ENCODE peak calls at places on chromosomes 7 and 10, in eight cellular contexts. Z, N, R, Q, X, K, I and P are unnamed samples.
A peak's percentile ranks its signal among the peaks of the same experiment; 100 is the strongest.

GRCh38 chr10:44990965-44991364 is 9.8 kb upstream of the ZNF22 start:
- DNase-seq in Z (no peak), N (no peak), R (no peak), Q (peak; percentile 71), X (no peak), K (no peak), I (no peak), P (no peak)

GRCh38 chr10:132489053-132489703 is 48.4 kb upstream of the INPP5A start:
- DNase-seq in Z (no peak), N (peak; percentile 53), R (no peak), Q (no peak), X (no peak), K (peak; percentile 64), I (no peak), P (no peak)

GRCh38 chr10:30443049-30443448 is 9.1 kb downstream of the MAP3K8 start:
- DNase-seq in Z (no peak), N (no peak), R (no peak), Q (no peak), X (no peak), K (no peak), I (no peak), P (no peak)

GRCh38 chr10:88386204-88386877 is 196.8 kb downstream of the RNLS start:
- DNase-seq in Z (no peak), N (peak; percentile 14), R (no peak), Q (no peak), X (peak; percentile 82), K (peak; percentile 41), I (no peak), P (peak; percentile 20)

GRCh38 chr10:32950457-32951109 is 7.4 kb downstream of the ITGB1 start:
- DNase-seq in Z (peak; percentile 56), N (no peak), R (no peak), Q (no peak), X (peak; percentile 48), K (no peak), I (no peak), P (peak; percentile 10)

GRCh38 chr10:17742918-17743317 is 9.1 kb upstream of the TMEM236 start:
- DNase-seq in Z (peak; percentile 74), N (peak; percentile 49), R (peak; percentile 75), Q (peak; percentile 20), X (peak; percentile 52), K (peak; percentile 28), I (peak; percentile 66), P (peak; percentile 39)

GRCh38 chr10:68955414-68955785 is 570 bp upstream of the DDX21 start:
- DNase-seq in Z (no peak), N (no peak), R (no peak), Q (peak; percentile 88), X (no peak), K (no peak), I (no peak), P (peak; percentile 36)

GRCh38 chr10:79090134-79090803 is 21.5 kb downstream of the ZMIZ1 start:
- DNase-seq in Z (no peak), N (no peak), R (peak; percentile 46), Q (no peak), X (no peak), K (no peak), I (no peak), P (no peak)

GRCh38 chr7:123747620-123748141 is 1.1 kb downstream of the WASL start:
- DNase-seq in Z (peak; percentile 48), N (peak; percentile 86), R (peak; percentile 84), Q (no peak), X (peak; percentile 88), K (peak; percentile 76), I (peak; percentile 85), P (peak; percentile 80)

GRCh38 chr7:133355325-133355708 is 102.4 kb downstream of the EXOC4 start:
- DNase-seq in Z (peak; percentile 56), N (peak; percentile 83), R (peak; percentile 69), Q (no peak), X (no peak), K (peak; percentile 58), I (no peak), P (no peak)

GRCh38 chr7:22633286-22633953 is 93.6 kb upstream of the IL6 start:
- DNase-seq in Z (no peak), N (no peak), R (no peak), Q (no peak), X (no peak), K (no peak), I (no peak), P (no peak)

GRCh38 chr10:74480778-74481177 is 329.8 kb downstream of the ADK start:
- DNase-seq in Z (no peak), N (no peak), R (no peak), Q (no peak), X (no peak), K (no peak), I (no peak), P (no peak)

GRCh38 chr7:45973725-45974532 is 52.9 kb upstream of the IGFBP3 start:
- DNase-seq in Z (no peak), N (no peak), R (peak; percentile 41), Q (no peak), X (peak; percentile 60), K (no peak), I (peak; percentile 100), P (no peak)

GRCh38 chr7:801940-802364 is 30.3 kb upstream of the SUN1 start:
- DNase-seq in Z (no peak), N (no peak), R (no peak), Q (no peak), X (peak; percentile 78), K (no peak), I (no peak), P (no peak)

GRCh38 chr7:151470656-151471180 is 30.8 kb upstream of the CRYGN start:
- DNase-seq in Z (no peak), N (no peak), R (no peak), Q (no peak), X (no peak), K (no peak), I (peak; percentile 56), P (no peak)

GRCh38 chr10:1217237-1217587 is 161.0 kb downstream of the WDR37 start:
- DNase-seq in Z (no peak), N (no peak), R (no peak), Q (no peak), X (no peak), K (no peak), I (no peak), P (no peak)

GRCh38 chr10:132395704-132396494 is 1.1 kb upstream of the PWWP2B start:
- DNase-seq in Z (peak; percentile 66), N (no peak), R (peak; percentile 59), Q (no peak), X (no peak), K (no peak), I (no peak), P (peak; percentile 65)

GRCh38 chr10:129853236-129853946 is 110.7 kb downstream of the EBF3 start:
- DNase-seq in Z (no peak), N (no peak), R (peak; percentile 64), Q (no peak), X (peak; percentile 52), K (no peak), I (peak; percentile 42), P (peak; percentile 25)

GRCh38 chr7:40921589-40922315 is 781.1 kb downstream of the INHBA start:
- DNase-seq in Z (no peak), N (no peak), R (no peak), Q (no peak), X (no peak), K (no peak), I (no peak), P (no peak)

GRCh38 chr10:36669615-36670325 is 455.6 kb upstream of the ANKRD30A start:
- DNase-seq in Z (no peak), N (no peak), R (no peak), Q (no peak), X (no peak), K (no peak), I (no peak), P (no peak)

GRCh38 chr10:21888959-21889358 is 114.6 kb downstream of the DNAJC1 start:
- DNase-seq in Z (no peak), N (peak; percentile 1), R (peak; percentile 30), Q (no peak), X (no peak), K (no peak), I (no peak), P (no peak)

GRCh38 chr7:43584200-43584586 is 1.3 kb downstream of the STK17A start:
- DNase-seq in Z (peak; percentile 97), N (peak; percentile 49), R (peak; percentile 64), Q (no peak), X (peak; percentile 52), K (peak; percentile 58), I (peak; percentile 60), P (no peak)

GRCh38 chr7:92242972-92243371 is 2.7 kb downstream of the KRIT1 start:
- DNase-seq in Z (no peak), N (no peak), R (no peak), Q (no peak), X (no peak), K (no peak), I (no peak), P (no peak)

GRCh38 chr10:35307297-35307696 is 29.0 kb upstream of the CCNY start:
- DNase-seq in Z (no peak), N (no peak), R (no peak), Q (no peak), X (peak; percentile 33), K (no peak), I (no peak), P (no peak)

GRCh38 chr7:17130281-17131059 is 168.0 kb upstream of the AHR start:
- DNase-seq in Z (peak; percentile 75), N (peak; percentile 94), R (peak; percentile 68), Q (no peak), X (peak; percentile 68), K (peak; percentile 75), I (peak; percentile 45), P (no peak)

GRCh38 chr7:23404546-23405239 is 65.6 kb downstream of the IGF2BP3 start:
- DNase-seq in Z (no peak), N (no peak), R (no peak), Q (no peak), X (no peak), K (no peak), I (peak; percentile 54), P (no peak)

GRCh38 chr10:117551322-117552155 is 9.0 kb downstream of the EMX2 start:
- DNase-seq in Z (no peak), N (no peak), R (no peak), Q (no peak), X (no peak), K (no peak), I (no peak), P (peak; percentile 19)

GRCh38 chr7:51011710-51012350 is 229.1 kb upstream of the GRB10 start:
- DNase-seq in Z (no peak), N (no peak), R (no peak), Q (no peak), X (no peak), K (no peak), I (no peak), P (no peak)